ENCODE peak calls at places on chromosomes 12 and 14, in five cellular contexts. J, M, H, K and N are unnamed samples.

GRCh38 chr12:1592444-1593231 is 1.7 kb downstream of the FBXL14 start:
- DNase-seq in M (no peak), J (no peak), K (no peak), H (peak), N (peak)

GRCh38 chr12:101968770-101969169 is 91.4 kb downstream of the DRAM1 start:
- DNase-seq in K (no peak), J (no peak), M (no peak), H (no peak), N (no peak)

GRCh38 chr14:22740020-22740419 is 26.5 kb upstream of the OXA1L start:
- DNase-seq in M (no peak), H (no peak), K (no peak), J (no peak), N (no peak)

GRCh38 chr12:57620245-57620935 is 9.2 kb downstream of the ARHGEF25 start:
- DNase-seq in H (no peak), M (no peak), K (no peak), J (no peak), N (no peak)

GRCh38 chr12:13851828-13852227 is 129.6 kb downstream of the GRIN2B start:
- DNase-seq in H (no peak), J (no peak), M (no peak), K (no peak), N (no peak)

GRCh38 chr12:57564178-57564740 is 14.4 kb downstream of the KIF5A start:
- DNase-seq in H (no peak), M (no peak), J (no peak), K (no peak), N (no peak)

GRCh38 chr12:113248046-113248825 is 27.0 kb downstream of the TPCN1 start:
- DNase-seq in J (no peak), M (no peak), H (no peak), K (no peak), N (no peak)

GRCh38 chr14:72478397-72479025 is 415.4 kb downstream of the DPF3 start:
- DNase-seq in H (no peak), J (no peak), K (no peak), M (no peak), N (no peak)

GRCh38 chr14:89270439-89271227 is 146.4 kb downstream of the FOXN3 start:
- DNase-seq in J (no peak), K (no peak), M (no peak), H (no peak), N (no peak)

GRCh38 chr14:31059152-31059924 is 33.2 kb upstream of the STRN3 start:
- DNase-seq in K (no peak), M (peak), J (no peak), H (no peak), N (peak)

GRCh38 chr12:47156167-47156736 is 76.5 kb upstream of the AMIGO2 start:
- DNase-seq in K (no peak), M (peak), H (peak), J (no peak), N (peak)

DNA sequence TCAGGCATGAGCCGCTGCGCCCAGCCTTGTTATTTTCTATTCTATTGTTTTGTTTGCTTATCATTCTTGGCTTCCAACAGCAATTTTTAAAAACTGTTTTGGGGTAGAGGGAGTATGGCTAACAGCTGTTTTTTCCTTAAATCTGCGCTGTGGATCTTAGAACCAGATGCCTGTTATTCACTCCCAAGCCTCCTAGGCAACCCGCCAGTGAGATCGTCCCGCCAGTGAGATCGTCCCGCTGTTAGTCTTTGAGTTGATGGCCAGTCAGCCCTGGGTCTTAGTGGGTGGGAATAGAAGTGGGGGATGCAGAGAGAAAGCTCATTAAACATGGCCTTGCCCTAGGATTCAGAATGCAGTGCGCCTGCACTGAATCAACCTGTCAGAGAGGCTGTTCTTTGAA is 67.3 kb upstream of the BICD1 start:
- DNase-seq in J (no peak), H (no peak), M (peak), K (no peak), N (peak)
- H3K4me3 ChIP-seq in J (no peak), H (no peak), M (no peak), K (no peak), N (no peak)

GRCh38 chr12:130126023-130126432 is 36.2 kb upstream of the FZD10 start:
- DNase-seq in J (peak), K (no peak), H (no peak), M (no peak), N (no peak)
- H3K27ac ChIP-seq in J (peak), K (no peak), H (no peak), M (no peak), N (no peak)

GRCh38 chr12:118370601-118371000 is 2.1 kb downstream of the TAOK3 start:
- DNase-seq in K (no peak), M (no peak), J (no peak), H (no peak), N (no peak)
- H3K4me3 ChIP-seq in K (peak), M (no peak), J (peak), H (no peak), N (peak)

GRCh38 chr14:54837508-54838149 is 65.0 kb downstream of the GCH1 start:
- DNase-seq in K (no peak), H (no peak), M (no peak), J (no peak), N (no peak)

GRCh38 chr14:54839681-54840080 is 62.9 kb downstream of the GCH1 start:
- DNase-seq in H (no peak), M (no peak), K (peak), J (peak), N (peak)

GRCh38 chr14:54840798-54841197 is 61.8 kb downstream of the GCH1 start:
- DNase-seq in J (no peak), K (no peak), M (no peak), H (no peak), N (no peak)

GRCh38 chr14:54838931-54839512 is 63.6 kb downstream of the GCH1 start:
- DNase-seq in K (no peak), J (no peak), H (no peak), M (no peak), N (no peak)

DNA sequence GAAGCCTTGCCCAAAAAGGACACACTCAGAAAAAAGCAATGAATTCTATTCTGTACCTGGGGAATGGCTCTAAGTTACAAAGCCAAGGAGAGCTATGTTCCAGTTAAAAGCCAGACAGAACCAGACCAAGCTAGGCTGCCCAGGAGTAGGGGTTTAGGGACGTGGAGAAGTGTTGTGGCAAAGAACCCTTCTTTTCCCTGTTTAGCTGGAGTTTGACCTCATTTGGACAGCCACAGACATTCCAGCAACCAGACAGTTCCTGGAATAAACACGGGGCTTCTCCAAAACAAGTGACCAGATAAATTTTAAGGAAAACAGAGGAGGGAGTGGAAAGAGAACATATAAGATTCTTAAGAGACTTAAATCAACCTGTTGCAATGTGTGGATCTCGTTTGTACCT is 62.3 kb downstream of the GCH1 start:
- DNase-seq in H (no peak), J (no peak), M (no peak), K (no peak), N (peak)
- H3K27ac ChIP-seq in H (no peak), J (peak), M (no peak), K (peak), N (no peak)

GRCh38 chr12:122729583-122730214 is 945 bp downstream of the HCAR1 start:
- DNase-seq in H (no peak), J (no peak), M (peak), K (no peak), N (no peak)

GRCh38 chr12:122726056-122726558 is 4.5 kb downstream of the HCAR1 start:
- DNase-seq in H (no peak), J (peak), M (no peak), K (no peak), N (no peak)

GRCh38 chr12:122732611-122733010 is 2.0 kb upstream of the HCAR1 start:
- DNase-seq in K (no peak), H (no peak), J (no peak), M (no peak), N (no peak)

GRCh38 chr12:122732170-122732569 is 1.5 kb upstream of the HCAR1 start:
- DNase-seq in M (no peak), K (no peak), H (no peak), J (no peak), N (no peak)

DNA sequence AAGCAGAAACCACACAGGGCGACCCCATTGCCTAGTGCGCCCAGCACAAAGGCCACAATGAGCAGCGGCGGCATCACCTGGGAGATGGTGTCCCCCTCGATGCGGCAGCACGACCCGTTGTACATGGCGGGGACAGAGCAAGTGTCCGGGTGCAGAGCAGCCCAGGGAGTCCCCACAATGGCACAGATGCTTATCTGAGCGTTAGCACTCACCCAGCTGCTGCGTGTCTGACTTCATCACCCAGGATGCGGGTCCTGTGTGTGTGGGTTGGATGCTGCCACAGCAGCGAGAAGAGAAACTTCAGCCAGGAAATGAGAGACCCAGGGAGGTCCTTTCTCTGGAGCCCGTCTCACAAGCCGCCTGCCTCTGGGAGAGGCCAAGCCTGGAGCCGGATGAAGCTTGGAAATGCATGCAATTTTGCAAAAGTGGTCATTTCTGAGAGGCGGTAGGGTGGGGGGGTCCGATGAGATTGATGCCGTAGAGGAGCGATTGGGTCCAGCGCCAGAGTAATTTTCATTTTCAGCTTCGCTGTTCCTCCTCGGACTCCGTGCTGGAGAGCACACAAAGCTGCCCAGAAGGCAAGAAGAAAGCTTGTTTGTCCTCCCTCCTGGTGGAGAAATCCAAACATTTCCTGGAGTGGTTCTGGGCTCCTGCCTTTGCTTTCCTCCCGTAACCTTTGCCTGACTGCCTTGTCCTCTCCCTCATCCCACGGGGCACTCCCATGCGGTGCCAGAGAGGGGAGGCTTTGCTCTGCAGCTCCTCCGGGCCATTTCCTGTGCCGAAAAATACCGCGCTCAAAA is at the start of gene HCAR1:
- DNase-seq in H (peak), J (peak), M (peak), K (no peak), N (peak)
- H3K4me3 ChIP-seq in H (peak), J (peak), M (peak), K (peak), N (no peak)